ENCODE peak calls at places on chromosome 18, in five cellular contexts. J, O, T, G and H are unnamed samples.
A peak's percentile ranks its signal among the peaks of the same experiment; 100 is the strongest.

GRCh38 chr18:69469444-69469919 is 68.8 kb downstream of the DOK6 start:
- DNase-seq in J (peak; percentile 61), O (peak; percentile 18), T (peak; percentile 68), G (peak; percentile 29), H (no peak)

GRCh38 chr18:3121256-3121655 is 98.5 kb downstream of the MYOM1 start:
- DNase-seq in J (no peak), O (no peak), T (no peak), G (no peak), H (no peak)

GRCh38 chr18:48673456-48674197 is 134.8 kb downstream of the CTIF start:
- DNase-seq in J (no peak), O (no peak), T (no peak), G (no peak), H (no peak)

GRCh38 chr18:47895565-47896250 is 34.8 kb downstream of the SMAD2 start:
- DNase-seq in J (no peak), O (no peak), T (no peak), G (no peak), H (no peak)

GRCh38 chr18:79527656-79528055 is 131.9 kb downstream of the NFATC1 start:
- DNase-seq in J (no peak), O (no peak), T (no peak), G (no peak), H (no peak)

GRCh38 chr18:79496237-79496977 is 100.7 kb downstream of the NFATC1 start:
- DNase-seq in J (peak; percentile 72), O (no peak), T (no peak), G (no peak), H (no peak)

GRCh38 chr18:28050561-28050960 is 126.4 kb downstream of the CDH2 start:
- DNase-seq in J (no peak), O (no peak), T (no peak), G (no peak), H (no peak)

GRCh38 chr18:63578357-63578958 is 8.7 kb upstream of the SERPINB13 start:
- DNase-seq in J (no peak), O (no peak), T (peak; percentile 37), G (peak; percentile 28), H (no peak)

GRCh38 chr18:58209326-58209725 is 165.3 kb downstream of the NEDD4L start:
- DNase-seq in J (no peak), O (no peak), T (no peak), G (no peak), H (no peak)

GRCh38 chr18:47247036-47247832 is 4.2 kb downstream of the SKOR2 start:
- DNase-seq in J (no peak), O (no peak), T (no peak), G (peak; percentile 90), H (no peak)

GRCh38 chr18:43574974-43575373 is 297.7 kb upstream of the SYT4 start:
- DNase-seq in J (no peak), O (no peak), T (no peak), G (no peak), H (no peak)

GRCh38 chr18:78698914-78699313 is 280.7 kb upstream of the SALL3 start:
- DNase-seq in J (peak; percentile 9), O (no peak), T (no peak), G (no peak), H (no peak)

GRCh38 chr18:76339246-76339620 is 155.8 kb downstream of the ZNF516 start:
- DNase-seq in J (no peak), O (no peak), T (no peak), G (no peak), H (no peak)

GRCh38 chr18:7146067-7146466 is 28.5 kb upstream of the LAMA1 start:
- DNase-seq in J (no peak), O (no peak), T (no peak), G (no peak), H (no peak)

GRCh38 chr18:13653746-13654455 is 72.5 kb downstream of the FAM210A start:
- DNase-seq in J (no peak), O (no peak), T (no peak), G (no peak), H (no peak)

GRCh38 chr18:61892683-61893303 is at the start of gene RNF152:
- DNase-seq in J (peak; percentile 54), O (no peak), T (no peak), G (peak; percentile 75), H (no peak)

GRCh38 chr18:68972176-68972575 is 174.3 kb downstream of the CCDC102B start:
- DNase-seq in J (no peak), O (no peak), T (no peak), G (no peak), H (no peak)

DNA sequence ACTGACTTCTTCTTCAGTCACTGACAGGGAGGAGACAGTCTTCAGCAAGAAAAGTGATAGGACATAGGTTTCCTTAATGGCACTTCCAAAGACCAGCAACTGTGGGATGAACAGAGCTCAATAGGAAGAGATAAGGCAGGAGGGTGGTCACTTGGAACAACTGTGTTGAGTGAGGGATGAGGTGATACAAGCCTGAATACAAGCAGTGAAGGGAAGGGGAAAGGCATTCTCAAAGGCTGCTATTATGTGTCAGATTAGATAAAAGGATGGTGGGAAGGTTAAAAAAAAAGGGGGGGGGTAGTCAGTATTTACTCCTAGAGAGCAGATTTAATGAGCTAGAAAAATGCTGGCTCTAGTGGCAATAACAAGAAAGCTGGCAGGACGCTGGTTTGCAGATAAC is 25.7 kb downstream of the CCBE1 start:
- DNase-seq in J (no peak), O (no peak), T (no peak), G (no peak), H (no peak)
- H3K27ac ChIP-seq in J (no peak overlapping the region), O (no peak overlapping the region), T (no peak overlapping the region), G (no peak overlapping the region), H (no peak overlapping the region)

GRCh38 chr18:11993264-11993916 is 12.1 kb downstream of the IMPA2 start:
- DNase-seq in J (peak; percentile 57), O (no peak), T (no peak), G (no peak), H (no peak)
- H3K27ac ChIP-seq in J (no peak overlapping the region), O (no peak overlapping the region), T (peak overlapping the region; percentile 85), G (no peak overlapping the region), H (no peak overlapping the region)

DNA sequence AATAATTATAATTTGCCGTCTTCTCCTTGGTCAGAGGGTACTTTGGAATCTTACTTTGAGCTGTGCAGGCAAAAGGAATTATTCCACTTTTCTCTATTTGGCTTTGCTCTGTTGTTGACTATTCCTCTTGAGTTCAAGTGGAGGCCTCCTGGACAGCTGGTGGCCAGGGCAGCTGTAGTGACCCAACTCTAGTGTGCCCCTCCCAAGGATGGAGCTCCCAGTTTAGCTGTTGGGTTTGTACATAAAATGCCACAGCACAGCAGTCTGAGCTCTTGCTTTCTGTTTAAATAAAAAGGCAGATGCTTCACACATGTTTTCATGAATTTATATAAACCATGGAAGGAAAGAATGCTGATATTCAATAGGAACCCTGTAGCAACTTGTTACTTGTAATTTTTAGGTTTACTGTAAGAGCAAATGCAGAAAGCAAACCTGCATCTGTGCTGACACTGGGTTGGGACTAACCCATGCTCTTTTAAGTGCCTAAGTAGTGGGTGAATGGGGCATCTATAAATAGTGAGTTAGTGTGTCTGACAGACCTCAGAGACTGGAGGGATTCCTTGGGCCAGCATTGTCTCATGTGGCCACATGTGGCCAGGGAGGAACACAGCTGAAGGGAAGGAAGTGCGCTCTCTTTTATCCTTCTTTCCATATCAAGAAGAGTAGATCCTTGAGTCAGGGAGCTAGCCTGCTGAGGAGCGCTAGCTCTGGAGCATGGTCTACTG is 121.8 kb downstream of the FHOD3 start:
- DNase-seq in J (no peak), O (no peak), T (no peak), G (no peak), H (no peak)
- H3K27ac ChIP-seq in J (no peak overlapping the region), O (no peak overlapping the region), T (no peak overlapping the region), G (peak overlapping the region; percentile 25), H (no peak overlapping the region)

GRCh38 chr18:54183390-54183789 is 41.1 kb downstream of the MBD2 start:
- DNase-seq in J (no peak), O (no peak), T (no peak), G (no peak), H (no peak)
- H3K27ac ChIP-seq in J (no peak overlapping the region), O (no peak overlapping the region), T (no peak overlapping the region), G (no peak overlapping the region), H (no peak overlapping the region)

DNA sequence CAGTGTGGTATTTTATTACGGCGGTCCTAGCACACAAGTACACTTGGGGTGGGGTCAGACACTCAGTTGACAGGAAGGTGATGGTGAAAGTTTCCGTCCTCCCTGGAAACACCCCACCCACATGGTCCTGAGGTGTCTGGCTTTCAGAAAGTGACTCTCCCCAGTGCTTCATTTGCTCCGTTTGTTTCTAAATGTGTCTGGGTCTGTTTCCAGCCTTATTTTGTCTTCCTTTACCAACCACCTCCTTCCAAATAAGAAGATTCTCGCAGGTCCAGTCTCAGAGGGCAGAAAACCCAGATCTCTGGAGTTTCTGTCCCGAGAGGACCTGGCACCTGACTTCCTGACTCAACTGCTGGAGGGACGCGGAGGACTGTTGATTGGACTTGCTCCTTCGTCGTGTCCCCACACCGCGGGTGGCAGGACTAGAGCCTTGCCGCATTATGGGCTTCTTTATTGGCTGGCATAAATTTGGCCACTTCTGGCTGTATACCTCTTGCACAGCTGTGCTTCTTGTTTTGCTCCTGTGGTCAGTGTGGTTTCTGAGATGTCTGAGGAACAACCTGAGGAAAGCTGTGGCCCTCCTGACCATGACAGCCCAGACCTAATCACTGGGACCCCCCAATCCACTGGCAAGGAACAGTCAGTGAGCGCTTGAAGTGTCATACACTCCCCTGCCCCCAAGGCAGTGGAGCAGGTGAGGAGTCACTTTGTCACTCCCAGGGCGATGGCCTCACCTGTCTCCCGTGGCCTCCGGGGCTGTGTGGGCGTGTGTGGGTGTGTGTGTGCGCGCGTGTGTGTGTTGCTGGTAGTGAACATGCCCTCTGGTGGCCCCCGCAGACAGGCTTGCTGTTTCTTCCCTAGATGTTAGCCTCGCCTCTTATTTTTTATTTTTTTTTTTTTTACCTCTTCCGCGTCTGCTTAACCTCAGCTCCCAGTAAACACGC is 45.6 kb downstream of the MEX3C start:
- DNase-seq in J (peak; percentile 71), O (peak; percentile 41), T (no peak), G (no peak), H (no peak)
- H3K27ac ChIP-seq in J (no peak overlapping the region), O (peak overlapping the region; percentile 20), T (no peak overlapping the region), G (no peak overlapping the region), H (no peak overlapping the region)

GRCh38 chr18:21295101-21295500 is 53.1 kb downstream of the GREB1L start:
- DNase-seq in J (no peak), O (no peak), T (no peak), G (no peak), H (no peak)
- H3K27ac ChIP-seq in J (no peak overlapping the region), O (no peak overlapping the region), T (no peak overlapping the region), G (no peak overlapping the region), H (no peak overlapping the region)

GRCh38 chr18:12520442-12520992 is 112.8 kb downstream of the PRELID3A start:
- DNase-seq in J (no peak), O (no peak), T (no peak), G (peak; percentile 37), H (no peak)
- H3K27ac ChIP-seq in J (no peak overlapping the region), O (no peak overlapping the region), T (no peak overlapping the region), G (no peak overlapping the region), H (no peak overlapping the region)

GRCh38 chr18:23972416-23972815 is 42.1 kb upstream of the TTC39C start:
- DNase-seq in J (no peak), O (peak; percentile 39), T (no peak), G (no peak), H (no peak)
- H3K27ac ChIP-seq in J (no peak overlapping the region), O (peak overlapping the region; percentile 66), T (no peak overlapping the region), G (no peak overlapping the region), H (no peak overlapping the region)

GRCh38 chr18:57004366-57005121 is 142.3 kb upstream of the BOD1L2 start:
- DNase-seq in J (no peak), O (no peak), T (peak; percentile 20), G (no peak), H (no peak)
- H3K27ac ChIP-seq in J (peak overlapping the region; percentile 14), O (no peak overlapping the region), T (peak overlapping the region; percentile 48), G (peak overlapping the region; percentile 22), H (no peak overlapping the region)